ENCODE peak calls at places on chromosomes 11 and 22, in five cellular contexts. One of them, this sample, is unnamed.

GRCh38 chr22:45516163-45516562 is 13.5 kb downstream of the FBLN1 start:
- DNase-seq in uterus: no peak
- DNase-seq in suprapubic skin: no peak
- DNase-seq in left lung: no peak
- DNase-seq in CD4-positive, alpha-beta memory T cell: no peak
- DNase-seq in this sample: no peak

GRCh38 chr11:127126956-127127355 is 126.4 kb upstream of the KIRREL3 start:
- DNase-seq in CD4-positive, alpha-beta memory T cell: no peak
- DNase-seq in uterus: no peak
- DNase-seq in left lung: no peak
- DNase-seq in suprapubic skin: no peak
- DNase-seq in this sample: no peak

GRCh38 chr11:124327775-124328174 is 7.8 kb upstream of the OR8D2 start:
- DNase-seq in left lung: no peak
- DNase-seq in uterus: no peak
- DNase-seq in CD4-positive, alpha-beta memory T cell: no peak
- DNase-seq in suprapubic skin: no peak
- DNase-seq in this sample: no peak

GRCh38 chr11:10725907-10726253 is 25.2 kb upstream of the CTR9 start:
- DNase-seq in left lung: no peak
- DNase-seq in CD4-positive, alpha-beta memory T cell: no peak
- DNase-seq in uterus: no peak
- DNase-seq in suprapubic skin: no peak
- DNase-seq in this sample: no peak

GRCh38 chr11:86245369-86246292 is 1.1 kb downstream of the EED start:
- DNase-seq in left lung: no peak
- DNase-seq in suprapubic skin: no peak
- DNase-seq in uterus: no peak
- DNase-seq in CD4-positive, alpha-beta memory T cell: peak; percentile 16
- DNase-seq in this sample: no peak

GRCh38 chr11:92776676-92777075 is 192.8 kb upstream of the MTNR1B start:
- DNase-seq in CD4-positive, alpha-beta memory T cell: no peak
- DNase-seq in suprapubic skin: no peak
- DNase-seq in uterus: no peak
- DNase-seq in left lung: peak; percentile 41
- DNase-seq in this sample: no peak

GRCh38 chr22:32389685-32390084 is 22.4 kb downstream of the RTCB start:
- DNase-seq in uterus: no peak
- DNase-seq in suprapubic skin: no peak
- DNase-seq in CD4-positive, alpha-beta memory T cell: no peak
- DNase-seq in left lung: no peak
- DNase-seq in this sample: no peak

GRCh38 chr22:39174498-39175120 is 22.1 kb upstream of the CBX7 start:
- DNase-seq in uterus: peak; percentile 87
- DNase-seq in left lung: peak; percentile 83
- DNase-seq in CD4-positive, alpha-beta memory T cell: peak; percentile 75
- DNase-seq in suprapubic skin: peak; percentile 86
- DNase-seq in this sample: peak; percentile 75

GRCh38 chr11:128716661-128717210 is 22.9 kb downstream of the FLI1 start:
- DNase-seq in CD4-positive, alpha-beta memory T cell: peak; percentile 69
- DNase-seq in uterus: no peak
- DNase-seq in left lung: no peak
- DNase-seq in suprapubic skin: no peak
- DNase-seq in this sample: peak; percentile 73

DNA sequence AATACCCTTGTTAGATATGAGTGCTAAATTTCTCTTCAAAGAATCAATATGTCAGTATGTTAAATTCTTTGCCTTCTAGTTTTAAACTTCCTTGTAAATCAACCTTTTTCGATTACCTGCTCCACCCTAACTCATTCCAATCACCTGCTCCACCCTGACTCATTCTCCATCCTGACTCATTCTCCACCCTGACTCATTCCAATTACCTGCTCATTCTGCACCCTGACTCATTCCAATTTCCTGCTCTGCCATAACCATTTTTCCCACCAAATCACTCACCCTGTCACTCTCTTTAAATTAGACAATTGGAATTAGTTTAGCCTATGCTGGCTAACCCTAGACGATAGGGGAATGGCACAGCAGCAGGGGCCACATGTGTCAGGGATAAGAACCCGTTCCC is 519.5 kb upstream of the LRRC4C start:
- DNase-seq in left lung: no peak
- DNase-seq in CD4-positive, alpha-beta memory T cell: no peak
- DNase-seq in uterus: no peak
- DNase-seq in suprapubic skin: no peak
- DNase-seq in this sample: no peak
- H3K9me3 ChIP-seq in left lung: peaks cover 12% of the 10 kb centered on the region
- H3K9me3 ChIP-seq in CD4-positive, alpha-beta memory T cell: no peaks in the 10 kb centered on the region
- H3K9me3 ChIP-seq in uterus: no peaks in the 10 kb centered on the region
- H3K9me3 ChIP-seq in suprapubic skin: no peaks in the 10 kb centered on the region
- H3K9me3 ChIP-seq in this sample: no peaks in the 10 kb centered on the region

GRCh38 chr11:34168642-34169051 is 63.2 kb downstream of the NAT10 start:
- DNase-seq in uterus: peak; percentile 84
- DNase-seq in suprapubic skin: no peak
- DNase-seq in left lung: no peak
- DNase-seq in CD4-positive, alpha-beta memory T cell: no peak
- DNase-seq in this sample: no peak
- H3K27ac ChIP-seq in uterus: peak overlapping the region; percentile 86
- H3K27ac ChIP-seq in suprapubic skin: no peak overlapping the region
- H3K27ac ChIP-seq in left lung: no peak overlapping the region
- H3K27ac ChIP-seq in CD4-positive, alpha-beta memory T cell: no peak overlapping the region
- H3K27ac ChIP-seq in this sample: no peak overlapping the region

GRCh38 chr11:50078001-50078400 is 45.3 kb downstream of the OR4C45 start:
- DNase-seq in uterus: no peak
- DNase-seq in suprapubic skin: no peak
- DNase-seq in CD4-positive, alpha-beta memory T cell: no peak
- DNase-seq in left lung: no peak
- DNase-seq in this sample: no peak
- H3K9me3 ChIP-seq in uterus: no peaks in the 10 kb centered on the region
- H3K9me3 ChIP-seq in suprapubic skin: peaks cover 4% of the 10 kb centered on the region
- H3K9me3 ChIP-seq in CD4-positive, alpha-beta memory T cell: no peaks in the 10 kb centered on the region
- H3K9me3 ChIP-seq in left lung: peaks cover 59% of the 10 kb centered on the region
- H3K9me3 ChIP-seq in this sample: no peaks in the 10 kb centered on the region

GRCh38 chr22:22062306-22062793 is 79.8 kb upstream of the TOP3B start:
- DNase-seq in CD4-positive, alpha-beta memory T cell: no peak
- DNase-seq in left lung: no peak
- DNase-seq in uterus: no peak
- DNase-seq in suprapubic skin: no peak
- DNase-seq in this sample: no peak
- H3K27ac ChIP-seq in CD4-positive, alpha-beta memory T cell: no peak overlapping the region
- H3K27ac ChIP-seq in left lung: peak overlapping the region; percentile 64
- H3K27ac ChIP-seq in uterus: peak overlapping the region; percentile 32
- H3K27ac ChIP-seq in suprapubic skin: no peak overlapping the region
- H3K27ac ChIP-seq in this sample: no peak overlapping the region